ENCODE peak calls at places on chromosomes 13 and 19, in nine cellular contexts. U is adrenal gland, V is cardiac muscle cell, W is H9, P is PC-9, I is AG09309, J is progenitor cell of endocrine pancreas, G is thoracic aorta, M is breast epithelium. Z is an unnamed sample.

GRCh38 chr19:10419200-10419645 is 1.1 kb upstream of the PDE4A start:
- DNase-seq in U (no peak), V (no peak), W (no peak), P (no peak), I (no peak), J (no peak), G (no peak), M (no peak), Z (no peak)

GRCh38 chr19:29539668-29540067 is 13.9 kb downstream of the VSTM2B start:
- DNase-seq in U (no peak), V (no peak), W (peak), P (no peak), I (no peak), J (no peak), G (no peak), M (no peak), Z (no peak)

GRCh38 chr13:113907637-113908617 is 44.1 kb upstream of the GAS6 start:
- DNase-seq in U (no peak), V (peak), W (no peak), P (no peak), I (peak), J (no peak), G (no peak), M (peak), Z (no peak)

GRCh38 chr19:7391218-7391670 is 42.5 kb downstream of the ARHGEF18 start:
- DNase-seq in U (no peak), V (no peak), W (no peak), P (peak), I (no peak), J (no peak), G (no peak), M (no peak), Z (no peak)

GRCh38 chr13:110932588-110932987 is 17.7 kb upstream of the ANKRD10 start:
- DNase-seq in U (no peak), V (no peak), W (no peak), P (no peak), I (no peak), J (no peak), G (no peak), M (no peak), Z (no peak)

GRCh38 chr13:49238621-49239020 is 9.1 kb upstream of the CDADC1 start:
- DNase-seq in U (no peak), V (no peak), W (no peak), P (peak), I (no peak), J (no peak), G (no peak), M (no peak), Z (no peak)

GRCh38 chr13:112222971-112223370 is 153.2 kb upstream of the SPACA7 start:
- DNase-seq in U (no peak), V (no peak), W (no peak), P (no peak), I (no peak), J (no peak), G (no peak), M (no peak), Z (no peak)

GRCh38 chr13:43307921-43308433 is 284.6 kb downstream of the DNAJC15 start:
- DNase-seq in U (peak), V (peak), W (no peak), P (no peak), I (peak), J (no peak), G (peak), M (peak), Z (peak)

GRCh38 chr19:41991025-41991424 is 3.0 kb downstream of the ATP1A3 start:
- DNase-seq in U (no peak), V (no peak), W (no peak), P (no peak), I (no peak), J (no peak), G (no peak), M (no peak), Z (no peak)

GRCh38 chr13:91144054-91144453 is 203.4 kb upstream of the MIR17HG start:
- DNase-seq in U (no peak), V (peak), W (no peak), P (no peak), I (no peak), J (no peak), G (no peak), M (no peak), Z (no peak)

GRCh38 chr19:13984875-13985741 is 21.0 kb downstream of the RFX1 start:
- DNase-seq in U (no peak), V (no peak), W (no peak), P (no peak), I (no peak), J (no peak), G (no peak), M (no peak), Z (no peak)

GRCh38 chr13:57123660-57124059 is 17.1 kb upstream of the PRR20A start:
- DNase-seq in U (no peak), V (no peak), W (no peak), P (no peak), I (no peak), J (no peak), G (peak), M (no peak), Z (no peak)

GRCh38 chr19:7355871-7356270 is 7.1 kb downstream of the ARHGEF18 start:
- DNase-seq in U (no peak), V (no peak), W (no peak), P (no peak), I (no peak), J (no peak), G (no peak), M (no peak), Z (no peak)

GRCh38 chr13:62014299-62014698 is 598.6 kb upstream of the PCDH20 start:
- DNase-seq in U (no peak), V (peak), W (no peak), P (no peak), I (no peak), J (no peak), G (no peak), M (no peak), Z (no peak)

GRCh38 chr19:12838893-12839656 is 760 bp downstream of the MAST1 start:
- DNase-seq in U (no peak), V (no peak), W (no peak), P (no peak), I (no peak), J (no peak), G (no peak), M (no peak), Z (no peak)

GRCh38 chr13:29483211-29483610 is 112.3 kb downstream of the SLC7A1 start:
- DNase-seq in U (no peak), V (no peak), W (no peak), P (no peak), I (no peak), J (no peak), G (no peak), M (peak), Z (no peak)

GRCh38 chr19:18650468-18651001 is 13.7 kb downstream of the KLHL26 start:
- DNase-seq in U (peak), V (no peak), W (no peak), P (no peak), I (no peak), J (no peak), G (peak), M (no peak), Z (peak)

GRCh38 chr19:48511800-48512503 is at the start of gene LMTK3:
- DNase-seq in U (no peak), V (peak), W (peak), P (no peak), I (no peak), J (no peak), G (no peak), M (no peak), Z (peak)

GRCh38 chr13:104769520-104769919 is 1703.3 kb upstream of the SLC10A2 start:
- DNase-seq in U (no peak), V (no peak), W (no peak), P (no peak), I (no peak), J (no peak), G (no peak), M (no peak), Z (no peak)

GRCh38 chr13:104779311-104779710 is 1713.1 kb upstream of the SLC10A2 start:
- DNase-seq in U (no peak), V (no peak), W (peak), P (no peak), I (no peak), J (no peak), G (no peak), M (no peak), Z (no peak)

DNA sequence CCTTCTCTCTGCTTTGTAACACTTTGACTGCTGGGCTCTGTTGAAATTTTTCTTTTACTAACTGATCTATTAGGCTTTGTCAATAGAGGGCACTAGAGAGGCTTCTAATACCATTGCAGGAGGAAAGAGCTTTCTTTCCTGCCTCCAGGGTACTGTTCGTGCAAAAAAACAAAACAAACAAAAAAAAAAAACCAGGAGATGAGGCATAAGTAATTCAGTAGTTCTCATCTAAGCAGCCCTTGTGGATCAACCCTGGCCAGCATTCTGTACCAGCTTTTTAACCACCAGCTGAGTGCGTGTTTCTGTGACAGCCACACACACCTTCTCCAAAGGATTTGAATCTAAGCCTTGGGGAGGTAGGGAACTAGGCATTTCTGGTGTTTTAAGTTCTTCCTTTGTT is 1707.6 kb upstream of the SLC10A2 start:
- DNase-seq in U (no peak), V (peak), W (no peak), P (peak), I (no peak), J (no peak), G (no peak), M (no peak), Z (no peak)
- TF ChIP-seq CTCF in U (peak), V (peak), W (peak), P (peak), I (peak), J (peak), G (peak), M (peak), Z (peak)

GRCh38 chr13:22800726-22801401 is 379.9 kb upstream of the SGCG start:
- DNase-seq in U (peak), V (no peak), W (no peak), P (no peak), I (no peak), J (no peak), G (no peak), M (peak), Z (no peak)

GRCh38 chr13:22801402-22802003 is 379.3 kb upstream of the SGCG start:
- DNase-seq in U (no peak), V (no peak), W (no peak), P (no peak), I (no peak), J (no peak), G (no peak), M (no peak), Z (no peak)
- TF ChIP-seq CTCF in U (peak), V (peak), W (peak), P (no peak), I (no peak), J (peak), G (peak), M (peak), Z (peak)

GRCh38 chr13:103799028-103799427 is 732.8 kb upstream of the SLC10A2 start:
- DNase-seq in U (no peak), V (no peak), W (no peak), P (no peak), I (no peak), J (no peak), G (no peak), M (no peak), Z (no peak)
- TF ChIP-seq CTCF in U (no peak), V (no peak), W (no peak), P (no peak), I (no peak), J (no peak), G (no peak), M (no peak), Z (no peak)

GRCh38 chr19:46431824-46432223 is 3.1 kb upstream of the PNMA8C start:
- DNase-seq in U (no peak), V (peak), W (peak), P (no peak), I (no peak), J (no peak), G (no peak), M (no peak), Z (no peak)
- TF ChIP-seq CTCF in U (no peak), V (peak), W (peak), P (peak), I (no peak), J (peak), G (no peak), M (no peak), Z (no peak)

DNA sequence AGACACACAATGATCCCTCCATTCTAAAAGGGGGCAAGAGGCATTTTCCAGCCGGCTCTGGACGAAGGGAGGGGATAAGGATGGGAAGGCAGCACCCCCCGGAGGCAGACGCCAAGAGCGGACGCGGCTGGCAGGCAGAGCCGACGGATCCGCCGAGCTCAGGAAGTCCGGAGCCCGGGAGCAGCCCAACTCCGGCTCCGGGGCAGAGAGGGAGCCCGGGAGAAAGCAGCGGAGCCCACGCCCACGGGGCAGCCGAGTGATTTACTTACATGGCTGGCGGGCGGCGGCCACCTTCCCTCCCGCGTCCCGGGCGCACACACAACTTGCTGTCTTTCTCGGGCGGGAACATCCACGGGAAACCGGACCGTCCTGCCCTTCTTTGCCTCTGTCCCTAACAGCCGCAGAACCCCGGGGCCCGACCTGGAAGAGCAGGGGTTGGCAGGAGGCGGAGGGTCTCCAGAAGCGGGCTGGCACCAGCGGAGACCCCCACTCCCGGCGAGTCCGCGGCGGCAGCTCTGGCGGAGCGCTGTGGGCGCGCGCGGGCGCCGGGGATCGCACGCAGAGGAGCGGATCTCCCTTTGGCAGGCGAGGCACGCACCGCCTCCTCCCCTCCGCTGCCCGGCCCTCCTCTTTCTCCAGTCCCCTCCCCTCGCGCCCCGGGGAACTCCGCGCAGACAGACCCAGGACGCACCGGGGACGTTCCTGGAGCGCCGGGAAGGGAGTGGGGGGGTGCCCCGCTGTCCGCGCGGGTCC is at the start of gene LHFPL6:
- DNase-seq in U (peak), V (peak), W (peak), P (peak), I (no peak), J (peak), G (peak), M (peak), Z (peak)
- TF ChIP-seq CTCF in U (no peak), V (peak), W (peak), P (peak), I (peak), J (peak), G (no peak), M (no peak), Z (peak)

DNA sequence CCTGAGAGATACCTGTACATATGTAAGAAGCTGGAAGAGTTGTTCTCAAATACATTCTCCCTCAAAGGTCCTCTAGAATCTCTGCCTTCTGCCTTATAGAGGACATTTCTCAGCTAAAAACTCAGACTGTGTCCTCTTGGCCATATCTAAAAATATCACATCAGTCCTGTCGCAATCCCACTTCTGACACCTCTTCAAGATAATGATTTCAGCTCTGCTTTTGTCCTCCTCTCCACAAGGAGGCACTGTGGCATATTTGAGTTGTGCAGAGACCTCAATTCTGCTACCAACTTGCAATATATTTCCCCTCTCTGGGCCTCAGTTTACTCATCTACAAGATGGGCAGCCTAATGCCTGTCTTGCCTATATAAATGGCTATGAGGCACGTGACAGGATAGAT is 16.6 kb downstream of the ADAMTS10 start:
- DNase-seq in U (no peak), V (no peak), W (no peak), P (no peak), I (no peak), J (no peak), G (no peak), M (no peak), Z (no peak)
- TF ChIP-seq CTCF in U (no peak), V (peak), W (peak), P (peak), I (peak), J (peak), G (peak), M (no peak), Z (peak)

GRCh38 chr19:1608414-1609391 is 3.4 kb upstream of the UQCR11 start:
- DNase-seq in U (no peak), V (no peak), W (no peak), P (peak), I (no peak), J (no peak), G (no peak), M (no peak), Z (no peak)
- TF ChIP-seq CTCF in U (no peak), V (no peak), W (no peak), P (no peak), I (no peak), J (no peak), G (no peak), M (no peak), Z (no peak)

GRCh38 chr13:107867701-107868661 is 347.4 kb downstream of the LIG4 start:
- DNase-seq in U (no peak), V (peak), W (peak), P (no peak), I (no peak), J (peak), G (no peak), M (no peak), Z (no peak)
- TF ChIP-seq CTCF in U (no peak), V (peak), W (peak), P (peak), I (peak), J (peak), G (no peak), M (no peak), Z (peak)

Z was measured in AG09319.